ENCODE peak calls at places on chromosomes 12 and 14, in four cellular contexts. Q is naive thymus-derived CD4-positive, alpha-beta T cell; F is iPS DF 6.9; T is osteoblast. X is an unnamed sample.
A peak's percentile ranks its signal among the peaks of the same experiment; 100 is the strongest.

GRCh38 chr12:80186727-80187217 is 87.4 kb downstream of the OTOGL start:
- DNase-seq in F (peak; percentile 52), Q (peak; percentile 5), T (peak; percentile 45), X (peak; percentile 35)

GRCh38 chr12:54465857-54466499 is 7.4 kb downstream of the GTSF1 start:
- DNase-seq in T (no peak), F (no peak), Q (no peak), X (no peak)

GRCh38 chr12:122515275-122515674 is 11.5 kb downstream of the RSRC2 start:
- DNase-seq in T (no peak), Q (no peak), F (no peak), X (no peak)

GRCh38 chr14:69090187-69090789 is 62.6 kb downstream of the DCAF5 start:
- DNase-seq in T (no peak), Q (peak; percentile 22), F (no peak), X (no peak)

GRCh38 chr12:132925597-132926416 is 30.3 kb downstream of the ZNF605 start:
- DNase-seq in F (no peak), T (no peak), Q (no peak), X (no peak)

GRCh38 chr14:80095623-80096022 is 115.7 kb downstream of the DIO2 start:
- DNase-seq in T (no peak), F (no peak), Q (no peak), X (no peak)

GRCh38 chr12:92444763-92445162 is 258.0 kb upstream of the PLEKHG7 start:
- DNase-seq in F (no peak), T (no peak), Q (no peak), X (no peak)

GRCh38 chr14:56708704-56709103 is 101.6 kb downstream of the OTX2 start:
- DNase-seq in T (no peak), F (no peak), Q (no peak), X (no peak)

GRCh38 chr14:51484491-51484890 is 167.2 kb upstream of the FRMD6 start:
- DNase-seq in Q (no peak), T (no peak), F (no peak), X (no peak)

GRCh38 chr14:66476964-66477363 is 9.2 kb upstream of the CCDC196 start:
- DNase-seq in F (no peak), T (no peak), Q (no peak), X (no peak)

GRCh38 chr12:16611146-16611545 is 5.2 kb upstream of the LMO3 start:
- DNase-seq in Q (no peak), F (no peak), T (no peak), X (no peak)

GRCh38 chr12:46580445-46580844 is 207.9 kb upstream of the SLC38A2 start:
- DNase-seq in Q (no peak), T (no peak), F (no peak), X (no peak)

GRCh38 chr14:96926006-96926405 is 128.8 kb downstream of the VRK1 start:
- DNase-seq in Q (no peak), F (no peak), T (no peak), X (no peak)

GRCh38 chr12:115163710-115164109 is 479.7 kb upstream of the TBX3 start:
- DNase-seq in T (no peak), Q (no peak), F (no peak), X (no peak)

GRCh38 chr14:23494223-23494622 is 24.7 kb downstream of the NGDN start:
- DNase-seq in T (no peak), F (peak; percentile 78), Q (no peak), X (no peak)

GRCh38 chr14:32941668-32942065 is 3.0 kb downstream of the NPAS3 start:
- DNase-seq in T (no peak), F (no peak), Q (no peak), X (no peak)

GRCh38 chr14:64708148-64709004 is 4.2 kb downstream of the PLEKHG3 start:
- DNase-seq in F (no peak), T (no peak), Q (no peak), X (no peak)

GRCh38 chr12:79891506-79892162 is 43.3 kb downstream of the PPP1R12A start:
- DNase-seq in Q (no peak), F (no peak), T (no peak), X (no peak)

GRCh38 chr14:30227871-30228270 is 300.2 kb upstream of the PRKD1 start:
- DNase-seq in T (no peak), F (no peak), Q (no peak), X (no peak)

GRCh38 chr12:45363903-45364302 is 148.0 kb downstream of the ANO6 start:
- DNase-seq in F (no peak), T (no peak), Q (no peak), X (no peak)

GRCh38 chr12:62785941-62786559 is 148.9 kb downstream of the PPM1H start:
- DNase-seq in Q (no peak), T (peak; percentile 81), F (no peak), X (no peak)

GRCh38 chr12:105235299-105235746 is 651 bp downstream of the APPL2 start:
- DNase-seq in T (peak; percentile 86), F (no peak), Q (no peak), X (no peak)

DNA sequence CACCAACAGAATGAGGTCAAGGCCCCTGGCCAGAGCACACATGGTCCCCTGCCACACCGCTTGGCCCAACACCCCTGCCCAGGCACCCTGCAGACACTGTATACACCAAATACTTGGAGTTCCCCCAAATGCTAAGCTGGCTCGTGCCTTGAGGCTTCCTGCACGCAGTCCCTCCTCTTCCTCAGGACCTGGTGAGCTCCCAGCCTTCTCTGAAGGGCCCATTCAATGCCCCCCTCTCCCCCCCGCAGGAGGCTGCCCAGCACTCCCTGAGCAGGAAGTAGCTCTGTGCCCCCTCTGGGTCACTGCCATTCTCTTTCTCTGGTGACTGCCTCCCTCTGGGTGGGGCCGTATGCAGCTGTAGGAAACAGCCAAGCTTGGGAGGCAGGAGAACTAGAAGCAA is 75.3 kb downstream of the ITPK1 start:
- DNase-seq in T (peak; percentile 71), Q (no peak), F (no peak), X (no peak)
- H3K4me1 ChIP-seq in T (peaks cover 31% of the 10 kb centered on the region), Q (no peaks in the 10 kb centered on the region), F (peaks cover 25% of the 10 kb centered on the region), X (peaks cover 5% of the 10 kb centered on the region)

GRCh38 chr12:56631790-56632700 is 1.9 kb upstream of the BAZ2A start:
- DNase-seq in T (peak; percentile 92), F (no peak), Q (no peak), X (peak; percentile 74)
- H3K4me3 ChIP-seq in T (peak overlapping the region; percentile 40), F (no peak overlapping the region), Q (peak overlapping the region; percentile 8), X (no peak overlapping the region)

DNA sequence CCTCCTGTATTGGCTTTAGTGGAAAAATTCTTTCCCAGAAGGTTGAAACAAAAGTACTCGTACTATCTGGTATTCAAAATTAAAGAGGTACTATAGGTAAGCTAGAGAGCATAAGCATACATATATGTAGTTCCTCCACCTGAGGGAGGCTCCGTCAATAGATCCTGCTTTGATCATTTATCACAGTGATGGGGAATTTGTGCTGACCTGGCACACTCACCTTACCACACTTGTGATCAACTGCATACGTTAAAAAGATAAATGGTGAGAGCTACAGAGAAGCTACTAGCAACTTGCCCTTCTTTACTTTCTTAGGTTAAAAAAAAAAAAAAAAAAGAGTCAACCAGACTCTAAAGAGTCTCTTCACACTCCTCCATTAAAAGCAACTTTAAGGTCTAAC is 2.5 kb downstream of the CAPRIN2 start:
- DNase-seq in F (no peak), Q (no peak), T (no peak), X (no peak)
- H3K4me1 ChIP-seq in F (peaks cover 3% of the 10 kb centered on the region), Q (peaks cover 13% of the 10 kb centered on the region), T (peaks cover 23% of the 10 kb centered on the region), X (peaks cover 17% of the 10 kb centered on the region)

GRCh38 chr12:117367006-117367638 is 5.7 kb upstream of the NOS1 start:
- DNase-seq in Q (no peak), F (peak; percentile 82), T (peak; percentile 98), X (peak; percentile 4)

GRCh38 chr12:117363263-117363662 is 1.8 kb upstream of the NOS1 start:
- DNase-seq in F (no peak), T (peak; percentile 32), Q (no peak), X (no peak)

GRCh38 chr12:117363953-117364486 is 2.6 kb upstream of the NOS1 start:
- DNase-seq in F (no peak), T (no peak), Q (no peak), X (no peak)

GRCh38 chr12:117362391-117362790 is 965 bp upstream of the NOS1 start:
- DNase-seq in F (no peak), Q (no peak), T (no peak), X (no peak)

GRCh38 chr12:117365072-117365616 is 3.7 kb upstream of the NOS1 start:
- DNase-seq in Q (no peak), T (no peak), F (no peak), X (no peak)
- H3K4me3 ChIP-seq in Q (no peak overlapping the region), T (no peak overlapping the region), F (no peak overlapping the region), X (no peak overlapping the region)

DNA sequence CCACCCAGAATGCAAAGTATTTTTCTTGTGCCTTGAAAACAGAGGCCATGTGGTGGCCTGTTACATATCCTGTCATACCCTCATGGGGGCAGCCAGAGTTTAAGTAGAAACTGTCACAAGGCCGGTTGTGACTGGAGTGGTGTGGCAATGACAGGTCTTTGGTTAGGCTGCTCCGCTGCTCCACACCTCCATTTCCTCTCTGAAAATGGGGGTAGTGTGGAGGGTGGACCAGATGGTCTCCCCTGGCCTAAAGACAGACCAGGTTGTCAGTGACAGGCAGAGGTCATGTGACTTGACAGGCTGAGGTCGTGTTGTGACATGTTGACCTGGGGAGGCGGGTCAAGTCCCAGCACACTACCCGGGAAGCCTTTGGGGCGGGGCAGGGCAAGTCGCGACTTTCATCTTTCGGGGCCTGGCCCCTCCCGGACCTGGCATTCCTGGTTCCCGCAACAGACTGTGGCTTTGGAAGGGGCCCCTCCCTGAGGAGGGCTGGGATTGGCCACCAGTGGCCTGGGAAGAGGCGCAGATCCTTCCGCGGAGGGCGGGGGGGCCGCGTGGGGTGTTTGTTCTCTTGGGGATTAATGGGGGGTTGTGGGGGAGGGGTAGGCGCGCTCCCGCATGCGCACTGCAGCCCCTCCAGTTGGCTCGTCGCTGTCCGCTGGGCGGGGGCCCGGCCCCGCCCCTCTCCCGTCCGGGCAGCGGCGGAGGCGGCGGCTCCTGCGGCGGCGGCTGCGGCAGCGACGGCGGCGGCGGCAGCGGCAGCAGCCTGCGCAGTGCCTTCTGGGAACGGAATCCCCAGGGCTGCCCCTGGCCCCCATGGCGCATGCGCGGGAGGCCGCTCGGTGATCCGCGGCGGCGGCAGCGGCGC is at the start of gene MBD6:
- DNase-seq in T (peak; percentile 100), Q (peak; percentile 86), F (no peak), X (peak; percentile 89)
- H3K4me1 ChIP-seq in T (peaks cover 52% of the 10 kb centered on the region), Q (peaks cover 32% of the 10 kb centered on the region), F (peaks cover 5% of the 10 kb centered on the region), X (peaks cover 54% of the 10 kb centered on the region)

GRCh38 chr12:124441443-124442190 is 125.8 kb downstream of the NCOR2 start:
- DNase-seq in T (peak; percentile 100), F (no peak), Q (no peak), X (no peak)
- H3K4me3 ChIP-seq in T (peak overlapping the region; percentile 49), F (no peak overlapping the region), Q (no peak overlapping the region), X (no peak overlapping the region)

GRCh38 chr14:75344396-75344795 is 65.8 kb downstream of the FOS start:
- DNase-seq in T (no peak), F (no peak), Q (no peak), X (no peak)
- H3K4me1 ChIP-seq in T (peaks cover 9% of the 10 kb centered on the region), F (no peaks in the 10 kb centered on the region), Q (no peaks in the 10 kb centered on the region), X (no peaks in the 10 kb centered on the region)

DNA sequence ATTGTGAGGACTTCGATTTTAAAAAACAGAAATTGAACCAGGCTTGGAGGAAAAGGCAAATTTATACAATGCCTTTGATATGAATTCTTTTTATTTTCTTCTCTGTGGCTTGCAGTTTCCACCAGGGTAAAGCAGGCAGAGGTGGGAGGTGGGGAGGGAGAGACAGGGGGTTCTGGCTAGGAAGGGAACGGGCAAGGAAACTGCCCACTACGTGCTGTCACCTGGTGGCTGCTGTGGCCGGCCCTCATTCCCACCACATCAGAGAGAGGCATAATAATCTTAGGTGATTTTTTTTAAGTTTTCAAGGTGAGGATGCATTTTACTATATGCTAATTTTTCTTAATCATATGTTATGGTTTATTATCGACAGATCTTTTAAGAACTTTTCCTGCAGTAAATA is 145.8 kb downstream of the CACNA1C start:
- DNase-seq in F (no peak), T (no peak), Q (no peak), X (no peak)
- H3K4me3 ChIP-seq in F (no peak overlapping the region), T (no peak overlapping the region), Q (no peak overlapping the region), X (no peak overlapping the region)

GRCh38 chr14:94559638-94560290 is 1.5 kb upstream of the SERPINA4 start:
- DNase-seq in F (no peak), T (peak; percentile 80), Q (no peak), X (no peak)
- H3K4me1 ChIP-seq in F (no peaks in the 10 kb centered on the region), T (no peaks in the 10 kb centered on the region), Q (no peaks in the 10 kb centered on the region), X (no peaks in the 10 kb centered on the region)